ENCODE peak calls at places on chromosomes 1 and 21, in four cellular contexts. J is HepG2, Y is K562, A is IMR-90. G is an unnamed sample.

GRCh38 chr1:106975944-106976343 is 80.5 kb upstream of the PRMT6 start:
- DNase-seq in J (no peak), Y (no peak), A (peak), G (peak)

GRCh38 chr1:1975535-1975934 is 28.1 kb downstream of the CFAP74 start:
- DNase-seq in J (no peak), Y (no peak), A (no peak), G (no peak)

GRCh38 chr21:41706678-41707077 is 60.2 kb downstream of the RIPK4 start:
- DNase-seq in J (peak), Y (peak), A (peak), G (no peak)

GRCh38 chr1:178192686-178193085 is 98.8 kb downstream of the RASAL2 start:
- DNase-seq in J (no peak), Y (no peak), A (peak), G (peak)

GRCh38 chr1:177817969-177818872 is 151.6 kb downstream of the SEC16B start:
- DNase-seq in J (no peak), Y (no peak), A (no peak), G (no peak)

GRCh38 chr1:221562542-221563475 is 179.1 kb downstream of the DUSP10 start:
- DNase-seq in J (no peak), Y (no peak), A (no peak), G (no peak)

GRCh38 chr1:210062033-210062432 is 124.0 kb downstream of the SYT14 start:
- DNase-seq in J (no peak), Y (no peak), A (no peak), G (no peak)

GRCh38 chr1:24155011-24155782 is 12.3 kb upstream of the IL22RA1 start:
- DNase-seq in J (peak), Y (peak), A (no peak), G (peak)

GRCh38 chr1:180601512-180601911 is 30.3 kb upstream of the XPR1 start:
- DNase-seq in J (no peak), Y (no peak), A (no peak), G (no peak)

GRCh38 chr1:2492091-2492490 is 16.0 kb downstream of the PLCH2 start:
- DNase-seq in J (no peak), Y (no peak), A (no peak), G (no peak)

GRCh38 chr1:151001592-151001991 is 5.1 kb downstream of the MINDY1 start:
- DNase-seq in J (no peak), Y (peak), A (no peak), G (no peak)

GRCh38 chr1:21264913-21265312 is 25.4 kb downstream of the ECE1 start:
- DNase-seq in J (no peak), Y (no peak), A (peak), G (peak)

GRCh38 chr1:58768332-58768731 is 15.5 kb downstream of the JUN start:
- DNase-seq in J (no peak), Y (no peak), A (no peak), G (no peak)

GRCh38 chr21:38220270-38220737 is 36.5 kb upstream of the KCNJ15 start:
- DNase-seq in J (no peak), Y (peak), A (no peak), G (no peak)

GRCh38 chr1:42964032-42964812 is 5.6 kb upstream of the SLC2A1 start:
- DNase-seq in J (no peak), Y (no peak), A (no peak), G (no peak)

GRCh38 chr1:42961560-42962091 is 3.0 kb upstream of the SLC2A1 start:
- DNase-seq in J (peak), Y (no peak), A (peak), G (peak)

GRCh38 chr1:42965339-42965738 is 6.7 kb upstream of the SLC2A1 start:
- DNase-seq in J (no peak), Y (no peak), A (no peak), G (no peak)

GRCh38 chr1:42962641-42963377 is 4.1 kb upstream of the SLC2A1 start:
- DNase-seq in J (peak), Y (peak), A (peak), G (peak)

GRCh38 chr1:42963378-42964005 is 4.8 kb upstream of the SLC2A1 start:
- DNase-seq in J (peak), Y (peak), A (peak), G (peak)
- TF ChIP-seq MAZ in J (no peak), Y (peak), A (peak), G (no peak)

GRCh38 chr1:152884085-152884484 is 6.0 kb downstream of the SMCP start:
- DNase-seq in J (no peak), Y (no peak), A (no peak), G (no peak)

GRCh38 chr1:152884506-152884905 is 6.4 kb downstream of the SMCP start:
- DNase-seq in J (no peak), Y (no peak), A (no peak), G (no peak)

GRCh38 chr1:152886090-152886489 is 8.0 kb downstream of the SMCP start:
- DNase-seq in J (no peak), Y (no peak), A (no peak), G (no peak)

GRCh38 chr1:152886758-152887409 is 8.8 kb downstream of the SMCP start:
- DNase-seq in J (no peak), Y (no peak), A (no peak), G (no peak)

DNA sequence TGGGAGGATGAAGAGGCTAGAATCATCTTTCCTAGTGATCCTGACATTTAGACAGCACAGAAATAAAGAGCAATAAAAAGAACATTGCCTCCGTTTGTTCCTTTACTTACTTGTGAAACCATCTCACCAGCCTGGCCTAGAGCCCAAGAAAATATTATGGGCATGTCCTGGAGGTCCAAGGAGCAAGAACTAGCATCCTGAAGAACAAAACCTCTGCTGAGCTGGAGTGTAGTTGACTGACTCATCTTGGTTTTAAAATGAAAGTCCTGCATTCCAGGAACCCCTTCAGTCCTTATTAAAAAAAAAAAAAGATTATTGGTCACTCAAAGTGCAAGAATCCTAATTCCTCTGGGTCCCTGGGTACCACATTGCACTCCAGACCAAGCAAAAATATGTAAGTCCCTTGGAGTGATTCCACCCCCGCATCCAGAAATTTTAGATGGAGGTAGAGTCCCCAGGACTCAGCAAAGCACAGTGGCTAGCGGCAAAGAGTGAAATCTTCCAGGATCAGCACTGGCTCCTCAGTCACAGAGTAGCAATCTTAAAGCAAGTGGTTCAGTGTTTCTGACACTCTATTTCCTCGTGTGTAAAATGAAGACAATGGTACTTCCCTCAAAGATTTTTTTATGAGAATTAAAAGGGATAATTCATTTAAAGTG is 7.0 kb downstream of the SMCP start:
- DNase-seq in J (no peak), Y (no peak), A (no peak), G (no peak)
- TF ChIP-seq MAZ in J (no peak), Y (no peak), A (no peak), G (no peak)

GRCh38 chr21:35142036-35142825 is 93.1 kb upstream of the RUNX1 start:
- DNase-seq in J (no peak), Y (no peak), A (no peak), G (no peak)

GRCh38 chr21:35136586-35137254 is 87.6 kb upstream of the RUNX1 start:
- DNase-seq in J (peak), Y (peak), A (peak), G (peak)

GRCh38 chr21:35136106-35136505 is 87.0 kb upstream of the RUNX1 start:
- DNase-seq in J (no peak), Y (no peak), A (no peak), G (no peak)

GRCh38 chr21:35139382-35139715 is 90.2 kb upstream of the RUNX1 start:
- DNase-seq in J (no peak), Y (no peak), A (no peak), G (no peak)

GRCh38 chr21:35138665-35139381 is 89.7 kb upstream of the RUNX1 start:
- DNase-seq in J (no peak), Y (peak), A (peak), G (no peak)
- TF ChIP-seq MAZ in J (no peak), Y (no peak), A (no peak), G (no peak)

GRCh38 chr1:202281316-202282016 is 60.3 kb downstream of the UBE2T start:
- DNase-seq in J (no peak), Y (no peak), A (peak), G (no peak)

GRCh38 chr1:202282017-202282335 is 59.8 kb downstream of the UBE2T start:
- DNase-seq in J (no peak), Y (no peak), A (no peak), G (no peak)

GRCh38 chr1:202282596-202283283 is 59.0 kb downstream of the UBE2T start:
- DNase-seq in J (no peak), Y (no peak), A (no peak), G (no peak)

GRCh38 chr1:202283991-202284390 is 57.7 kb downstream of the UBE2T start:
- DNase-seq in J (no peak), Y (no peak), A (peak), G (peak)

DNA sequence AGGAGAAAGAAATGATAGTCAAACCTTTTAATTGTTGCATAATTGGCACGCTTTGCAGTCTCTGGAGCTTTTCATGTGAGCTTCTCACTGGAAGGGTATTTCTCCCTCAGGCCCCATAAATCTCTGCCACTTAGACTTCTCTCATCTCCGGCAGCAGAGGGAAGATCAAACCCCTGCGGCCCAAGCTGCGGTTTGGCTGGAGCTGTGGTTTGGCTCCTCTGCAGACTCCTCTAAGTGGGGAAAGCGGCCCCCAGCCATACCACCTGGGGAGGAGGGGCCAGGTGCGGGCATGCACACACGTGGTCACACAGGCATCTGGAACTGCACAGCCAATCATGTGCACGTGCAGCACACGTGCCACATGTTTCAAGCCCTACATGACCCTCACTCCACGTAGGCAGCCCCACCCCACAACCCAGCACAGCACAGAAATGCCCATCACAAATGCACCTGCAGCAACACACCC is 58.3 kb downstream of the UBE2T start:
- DNase-seq in J (no peak), Y (no peak), A (peak), G (peak)
- TF ChIP-seq MAZ in J (no peak), Y (no peak), A (peak), G (no peak)

DNA sequence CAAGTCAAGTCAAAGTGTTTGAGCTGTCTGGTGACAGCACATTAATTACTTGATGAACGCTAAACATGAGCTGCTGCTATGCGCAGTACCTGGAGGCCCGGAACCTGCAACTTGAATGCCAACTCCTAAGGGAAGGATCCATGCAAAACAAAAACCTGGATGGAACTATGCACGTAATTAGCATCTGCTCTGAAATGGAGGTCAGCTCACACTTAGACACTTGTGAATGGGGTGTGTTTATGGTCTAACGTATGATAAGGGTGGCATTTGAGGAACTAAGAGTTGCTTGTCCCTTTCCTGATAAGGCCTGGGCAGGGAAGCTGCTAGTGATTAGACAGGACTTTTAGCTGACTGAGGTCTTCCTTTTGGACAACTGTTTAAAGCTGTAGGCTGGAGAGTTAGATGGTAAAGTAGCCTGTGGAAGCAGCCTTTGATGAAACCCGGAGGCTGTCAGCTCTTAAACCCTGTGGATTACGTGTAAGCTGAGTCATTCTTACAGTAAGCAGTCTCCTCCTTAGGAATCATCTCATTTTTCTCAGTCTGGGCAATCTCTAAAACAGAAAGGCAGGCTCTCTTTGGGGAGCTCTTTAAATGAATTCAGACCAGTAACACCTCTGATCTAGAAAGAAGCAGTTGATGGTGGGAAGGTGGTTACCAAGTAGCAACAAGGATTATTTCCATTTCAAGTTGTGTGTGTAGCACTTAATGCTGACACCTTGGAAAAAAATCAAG is 6.8 kb downstream of the TENT5C start:
- DNase-seq in J (no peak), Y (peak), A (peak), G (peak)
- TF ChIP-seq MAZ in J (no peak), Y (no peak), A (no peak), G (no peak)

GRCh38 chr1:16158993-16159831 is 3.3 kb upstream of the EPHA2 start:
- DNase-seq in J (no peak), Y (no peak), A (no peak), G (no peak)

GRCh38 chr1:16161717-16162116 is 5.8 kb upstream of the EPHA2 start:
- DNase-seq in J (no peak), Y (no peak), A (no peak), G (no peak)

GRCh38 chr1:16156848-16157495 is 1.1 kb upstream of the EPHA2 start:
- DNase-seq in J (peak), Y (no peak), A (peak), G (no peak)

GRCh38 chr1:16155537-16156410 is at the start of gene EPHA2:
- DNase-seq in J (peak), Y (no peak), A (peak), G (peak)

DNA sequence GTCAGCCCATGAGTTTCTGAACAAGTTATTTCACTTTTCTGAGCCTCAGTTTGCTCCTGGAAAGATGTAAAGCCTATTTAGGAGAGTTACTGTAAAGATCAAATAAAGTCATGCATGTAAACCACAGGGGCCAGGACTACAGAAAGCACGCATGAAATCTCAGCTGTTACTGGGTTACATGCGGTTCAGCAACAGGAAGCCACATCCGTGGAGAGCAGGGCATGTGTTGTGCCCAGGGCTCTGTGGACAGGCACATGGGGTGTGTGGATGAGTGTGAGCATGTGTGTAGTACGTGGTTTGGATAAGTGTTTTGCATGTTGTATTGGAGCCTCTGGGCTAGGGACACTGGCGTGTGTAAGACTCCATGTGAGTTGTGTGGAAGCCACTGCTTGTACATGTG is 2.2 kb upstream of the EPHA2 start:
- DNase-seq in J (no peak), Y (no peak), A (no peak), G (no peak)
- TF ChIP-seq MAZ in J (no peak), Y (no peak), A (no peak), G (no peak)

GRCh38 chr1:196147530-196147929 is 460.7 kb downstream of the KCNT2 start:
- DNase-seq in J (no peak), Y (no peak), A (no peak), G (no peak)

GRCh38 chr1:196152086-196152485 is 456.2 kb downstream of the KCNT2 start:
- DNase-seq in J (no peak), Y (no peak), A (no peak), G (no peak)

GRCh38 chr1:196144588-196144987 is 463.7 kb downstream of the KCNT2 start:
- DNase-seq in J (no peak), Y (no peak), A (no peak), G (no peak)

GRCh38 chr1:196152975-196153374 is 455.3 kb downstream of the KCNT2 start:
- DNase-seq in J (no peak), Y (no peak), A (no peak), G (no peak)

DNA sequence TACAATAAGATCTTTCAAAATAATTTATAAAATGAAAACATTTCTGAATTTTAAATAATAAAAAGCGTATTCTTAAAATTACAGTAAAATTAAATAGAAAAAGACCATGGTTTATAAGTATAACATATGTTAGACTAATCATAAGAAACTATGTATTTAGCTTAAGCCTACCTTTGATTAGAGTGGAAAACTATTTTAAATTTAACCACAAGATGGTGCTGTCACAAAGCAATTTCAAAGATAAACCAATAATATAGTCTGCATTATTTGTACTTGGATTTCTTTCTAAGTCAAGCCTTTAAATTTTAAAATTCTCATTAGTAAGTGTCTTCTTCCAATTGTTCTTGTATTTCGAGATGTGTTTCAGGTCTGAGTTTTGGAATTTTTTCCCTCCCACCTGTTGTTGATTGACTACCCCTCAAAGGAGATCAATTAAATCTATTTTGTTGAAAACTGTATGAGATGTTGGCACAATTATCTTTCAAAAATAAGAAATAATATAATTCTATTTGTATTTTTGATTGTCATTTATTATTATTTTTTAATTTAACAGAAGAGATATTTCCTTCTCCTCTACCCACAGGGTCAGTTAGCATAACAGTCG is 459.8 kb downstream of the KCNT2 start:
- DNase-seq in J (peak), Y (no peak), A (peak), G (peak)
- TF ChIP-seq MAZ in J (no peak), Y (no peak), A (no peak), G (no peak)

GRCh38 chr21:45136500-45136899 is 62.1 kb downstream of the ADARB1 start:
- DNase-seq in J (no peak), Y (peak), A (no peak), G (no peak)

GRCh38 chr21:45137612-45137937 is 63.2 kb downstream of the ADARB1 start:
- DNase-seq in J (no peak), Y (no peak), A (no peak), G (no peak)

GRCh38 chr21:45138199-45139002 is 64.0 kb downstream of the ADARB1 start:
- DNase-seq in J (peak), Y (peak), A (peak), G (peak)

GRCh38 chr21:45135868-45136267 is 61.5 kb downstream of the ADARB1 start:
- DNase-seq in J (no peak), Y (no peak), A (no peak), G (no peak)

GRCh38 chr21:45136927-45137611 is 62.7 kb downstream of the ADARB1 start:
- DNase-seq in J (peak), Y (peak), A (peak), G (peak)
- TF ChIP-seq MAZ in J (no peak), Y (no peak), A (no peak), G (no peak)